ENCODE peak calls at places on chromosomes 6 and 20, in five cellular contexts. A is endothelial cell; U is stimulated activated CD4-positive, alpha-beta T cell treated with anti-CD3 and anti-CD28 coated beads, Interleukin-2, amount 100 ng/mL, for 4 hours; S is naive thymus-derived CD8-positive, alpha-beta T cell; O is ureter. C is an unnamed sample.

GRCh38 chr20:33653900-33654596 is 8.1 kb upstream of the C20orf144 start:
- DNase-seq in O (no peak), S (no peak), A (no peak), U (no peak), C (no peak)

GRCh38 chr6:132872923-132873322 is 58.6 kb downstream of the RPS12 start:
- DNase-seq in O (no peak), S (no peak), U (no peak), A (no peak), C (no peak)

GRCh38 chr20:16710781-16711180 is 19.0 kb upstream of the SNRPB2 start:
- DNase-seq in U (no peak), O (no peak), S (no peak), A (no peak), C (no peak)

GRCh38 chr6:117432273-117432672 is 6.5 kb upstream of the ROS1 start:
- DNase-seq in A (no peak), O (no peak), U (no peak), S (no peak), C (no peak)

GRCh38 chr6:118618676-118619377 is 32.6 kb downstream of the CEP85L start:
- DNase-seq in O (peak), S (peak), U (peak), A (peak), C (peak)

GRCh38 chr6:166902211-166902755 is 54.1 kb downstream of the RNASET2 start:
- DNase-seq in O (no peak), S (no peak), A (no peak), U (no peak), C (no peak)

GRCh38 chr6:4358414-4359107 is 223.2 kb upstream of the ECI2 start:
- DNase-seq in S (no peak), O (peak), U (no peak), A (no peak), C (peak)

GRCh38 chr6:143215363-143215762 is 154.7 kb downstream of the AIG1 start:
- DNase-seq in S (no peak), O (no peak), A (no peak), U (no peak), C (no peak)

GRCh38 chr6:22925920-22926587 is 356.7 kb downstream of the HDGFL1 start:
- DNase-seq in S (no peak), U (no peak), A (no peak), O (no peak), C (no peak)

GRCh38 chr6:10386260-10386659 is 28.6 kb downstream of the TFAP2A start:
- DNase-seq in O (no peak), S (no peak), A (no peak), U (no peak), C (no peak)

GRCh38 chr20:54203281-54203680 is 4.6 kb upstream of the PFDN4 start:
- DNase-seq in O (no peak), U (no peak), S (no peak), A (no peak), C (no peak)

GRCh38 chr6:45052325-45052724 is 275.8 kb upstream of the RUNX2 start:
- DNase-seq in A (no peak), U (no peak), S (no peak), O (no peak), C (no peak)

GRCh38 chr20:43917380-43917779 is 2.7 kb downstream of the TOX2 start:
- DNase-seq in A (no peak), U (no peak), S (no peak), O (no peak), C (no peak)